ENCODE peak calls at places on chromosomes 2 and 18, in five cellular contexts. O is heart right ventricle, W is foreskin keratinocyte, U is GM23248, A is pancreas. S is an unnamed sample. For H3K4me1, the result is how much of the 10 kb centered on the place peaks cover.

GRCh38 chr18:56139792-56140254 is 498.6 kb downstream of the TXNL1 start:
- DNase-seq in O (no peak), W (no peak), U (peak), A (no peak), S (peak)

GRCh38 chr18:22441638-22442037 is 23.9 kb upstream of the CTAGE1 start:
- DNase-seq in O (no peak), W (no peak), U (no peak), A (no peak), S (no peak)

GRCh38 chr2:232117413-232117812 is 155.9 kb downstream of the DIS3L2 start:
- DNase-seq in O (no peak), W (no peak), U (no peak), A (no peak), S (no peak)

GRCh38 chr2:238942080-238942761 is 94.3 kb downstream of the TWIST2 start:
- DNase-seq in O (no peak), W (no peak), U (no peak), A (no peak), S (no peak)

GRCh38 chr18:70431203-70431624 is 142.4 kb downstream of the SOCS6 start:
- DNase-seq in O (no peak), W (peak), U (peak), A (no peak), S (no peak)

GRCh38 chr2:45190481-45190880 is 181.2 kb upstream of the SIX2 start:
- DNase-seq in O (no peak), W (no peak), U (peak), A (no peak), S (no peak)

GRCh38 chr18:36095936-36096519 is 28.7 kb upstream of the RPRD1A start:
- DNase-seq in O (no peak), W (no peak), U (peak), A (no peak), S (no peak)

GRCh38 chr2:232646726-232647125 is 13.3 kb downstream of the EFHD1 start:
- DNase-seq in O (no peak), W (no peak), U (no peak), A (no peak), S (no peak)

GRCh38 chr2:85213893-85214512 is 80.8 kb downstream of the TCF7L1 start:
- DNase-seq in O (no peak), W (no peak), U (no peak), A (no peak), S (no peak)

GRCh38 chr2:17962874-17963273 is 84.4 kb downstream of the KCNS3 start:
- DNase-seq in O (no peak), W (peak), U (peak), A (no peak), S (no peak)

GRCh38 chr2:128455710-128456050 is 137.0 kb upstream of the HS6ST1 start:
- DNase-seq in O (no peak), W (no peak), U (no peak), A (no peak), S (no peak)

GRCh38 chr18:37019157-37019571 is 190.2 kb downstream of the KIAA1328 start:
- DNase-seq in O (no peak), W (peak), U (peak), A (no peak), S (no peak)

GRCh38 chr2:101961287-101962242 is 30.2 kb upstream of the IL1R2 start:
- DNase-seq in O (peak), W (no peak), U (peak), A (no peak), S (peak)

GRCh38 chr2:240888130-240888889 is 7.6 kb downstream of the MAB21L4 start:
- DNase-seq in O (no peak), W (no peak), U (no peak), A (peak), S (no peak)

GRCh38 chr2:217995741-217996141 is 7.1 kb downstream of the TNS1 start:
- DNase-seq in O (peak), W (no peak), U (peak), A (peak), S (peak)

GRCh38 chr18:75360206-75360605 is 67.3 kb downstream of the SMIM21 start:
- DNase-seq in O (no peak), W (no peak), U (no peak), A (no peak), S (no peak)

GRCh38 chr2:222912117-222912516 is 51.3 kb downstream of the ACSL3 start:
- DNase-seq in O (no peak), W (no peak), U (peak), A (no peak), S (no peak)

GRCh38 chr18:9428862-9429661 is 46.3 kb upstream of the RALBP1 start:
- DNase-seq in O (no peak), W (peak), U (peak), A (no peak), S (no peak)

GRCh38 chr2:23549051-23549450 is 164.1 kb downstream of the KLHL29 start:
- DNase-seq in O (no peak), W (no peak), U (peak), A (no peak), S (no peak)

GRCh38 chr2:43199492-43200481 is 26.6 kb downstream of the ZFP36L2 start:
- DNase-seq in O (no peak), W (peak), U (no peak), A (peak), S (no peak)

GRCh38 chr2:43198263-43198662 is 28.1 kb downstream of the ZFP36L2 start:
- DNase-seq in O (no peak), W (no peak), U (no peak), A (peak), S (no peak)

GRCh38 chr2:43193996-43194869 is 32.2 kb downstream of the ZFP36L2 start:
- DNase-seq in O (no peak), W (no peak), U (no peak), A (peak), S (no peak)

GRCh38 chr2:43197568-43197896 is 28.9 kb downstream of the ZFP36L2 start:
- DNase-seq in O (no peak), W (no peak), U (no peak), A (no peak), S (no peak)

GRCh38 chr2:43196773-43197567 is 29.4 kb downstream of the ZFP36L2 start:
- DNase-seq in O (no peak), W (no peak), U (peak), A (no peak), S (no peak)
- H3K4me1 ChIP-seq in O (under half), W (under half), U (under half), A (under half), S (under half)

DNA sequence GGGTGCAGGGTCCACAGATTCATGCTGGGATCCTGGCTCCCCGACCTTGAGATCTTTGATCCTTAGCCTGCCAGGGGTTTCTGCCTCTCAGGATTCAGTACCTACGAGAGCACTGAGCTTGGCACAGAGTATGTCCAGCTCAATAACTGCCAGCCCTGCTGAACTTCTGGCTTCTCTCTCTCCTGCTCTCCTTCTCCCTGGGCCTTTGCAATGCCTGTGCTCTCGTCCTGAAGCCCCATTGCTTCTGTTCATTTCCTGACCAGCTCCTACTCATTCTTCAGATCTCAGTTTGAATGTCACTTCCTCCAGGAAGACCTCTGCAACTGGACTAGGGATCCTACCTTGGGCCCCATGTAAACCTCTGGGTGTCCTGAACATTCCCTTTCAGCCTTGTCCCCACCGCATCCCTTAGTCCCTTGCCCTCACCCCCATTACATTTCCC is 113.8 kb upstream of the HAAO start:
- DNase-seq in O (no peak), W (no peak), U (no peak), A (no peak), S (no peak)
- H3K4me1 ChIP-seq in O (half or more), W (under half), U (under half), A (under half), S (half or more)

DNA sequence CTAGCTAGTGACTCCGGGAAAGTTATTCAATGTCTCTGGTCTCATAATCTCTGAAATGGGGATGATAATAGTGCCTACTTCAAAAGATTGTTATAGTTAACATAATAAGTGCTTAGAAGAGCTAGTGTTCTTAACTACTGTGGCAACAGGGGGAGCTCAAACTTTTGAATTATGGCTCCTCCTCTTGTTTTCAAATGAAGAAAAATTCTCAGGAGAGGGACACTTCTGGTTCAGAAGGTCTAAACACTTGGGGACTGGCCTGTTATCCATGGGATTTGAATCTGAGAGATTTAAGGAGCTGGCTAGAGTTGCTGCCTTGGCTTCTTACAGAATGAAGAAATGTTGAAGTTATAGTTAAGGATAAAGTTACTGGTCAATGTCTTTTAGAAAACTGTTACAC is 92.2 kb upstream of the ITGB6 start:
- DNase-seq in O (no peak), W (no peak), U (peak), A (no peak), S (no peak)
- H3K4me1 ChIP-seq in O (under half), W (under half), U (half or more), A (under half), S (half or more)

GRCh38 chr2:65070856-65071255 is 14.6 kb downstream of the CEP68 start:
- DNase-seq in O (no peak), W (no peak), U (no peak), A (no peak), S (no peak)
- H3K4me1 ChIP-seq in O (half or more), W (under half), U (under half), A (under half), S (half or more)

DNA sequence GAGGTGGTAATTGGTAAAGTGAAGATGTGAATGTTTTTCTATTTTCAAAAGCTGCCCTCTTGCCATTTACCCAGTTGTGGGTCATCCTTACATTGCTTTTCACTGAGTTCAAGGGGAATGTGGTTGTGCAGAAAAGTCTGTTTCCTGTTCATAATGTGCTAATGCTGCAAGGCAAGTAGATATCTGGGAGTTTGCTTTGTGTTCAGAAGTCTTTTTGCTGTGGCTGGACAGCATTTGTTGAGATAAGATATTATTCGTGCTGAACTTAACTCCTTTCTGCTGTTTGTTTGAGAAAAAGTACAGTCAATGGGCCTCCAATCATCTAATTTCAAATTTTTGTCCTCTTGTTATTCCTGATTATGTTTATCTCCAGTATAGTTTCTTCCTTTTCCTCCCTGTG is 263.2 kb downstream of the LTBP1 start:
- DNase-seq in O (no peak), W (no peak), U (peak), A (no peak), S (no peak)
- H3K4me1 ChIP-seq in O (under half), W (under half), U (half or more), A (under half), S (under half)

GRCh38 chr2:62657752-62658151 is 47.8 kb upstream of the EHBP1 start:
- DNase-seq in O (no peak), W (no peak), U (no peak), A (no peak), S (no peak)
- H3K4me1 ChIP-seq in O (under half), W (under half), U (under half), A (under half), S (under half)

GRCh38 chr18:62164855-62165487 is 21.9 kb downstream of the PIGN start:
- DNase-seq in O (no peak), W (no peak), U (no peak), A (no peak), S (no peak)
- H3K4me1 ChIP-seq in O (under half), W (under half), U (under half), A (under half), S (under half)

GRCh38 chr2:10080536-10081304 is 509 bp upstream of the CYS1 start:
- DNase-seq in O (no peak), W (no peak), U (no peak), A (peak), S (no peak)
- H3K4me1 ChIP-seq in O (under half), W (under half), U (under half), A (under half), S (under half)

S was measured in left ventricle myocardium inferior.